ENCODE peak calls at places on chromosomes 1 and 21, in eight cellular contexts. C is activated T-cell treated with anti-CD3 and anti-CD28 coated beads, Interleukin-2, amount 50 U/mL, for 4 hours; O is OCI-M1; S is caudate nucleus; T is stimulated activated CD4-positive, alpha-beta T cell treated with anti-CD3 and anti-CD28 coated beads, Interleukin-15, amount 100 ng/mL, for 1 hour; E is GOT3; Y is Calu3; U is activated CD8-positive, alpha-beta memory T cell treated with anti-CD3 and anti-CD28 coated beads for 48 hours. M is an unnamed sample.
A peak's percentile ranks its signal among the peaks of the same experiment; 100 is the strongest.

GRCh38 chr1:6960291-6960758 is 175.1 kb downstream of the CAMTA1 start:
- DNase-seq in O (no peak), T (no peak), E (no peak), S (no peak), Y (peak; percentile 33), C (no peak), U (no peak), M (no peak)

GRCh38 chr1:61952675-61953074 is 210.4 kb downstream of the PATJ start:
- DNase-seq in Y (no peak), C (no peak), U (no peak), E (no peak), S (no peak), O (no peak), T (no peak), M (no peak)

GRCh38 chr1:228985661-228986060 is 250.4 kb downstream of the RHOU start:
- DNase-seq in O (no peak), Y (no peak), C (no peak), E (no peak), S (no peak), U (no peak), T (no peak), M (no peak)

GRCh38 chr1:208258277-208258676 is 14.1 kb upstream of the PLXNA2 start:
- DNase-seq in T (no peak), O (no peak), E (no peak), C (no peak), U (no peak), S (no peak), Y (no peak), M (no peak)

GRCh38 chr1:220375715-220376114 is 103.5 kb upstream of the RAB3GAP2 start:
- DNase-seq in C (no peak), U (no peak), S (no peak), E (no peak), T (no peak), Y (no peak), O (no peak), M (no peak)

GRCh38 chr1:52532732-52533327 is 20.1 kb downstream of the TUT4 start:
- DNase-seq in T (no peak), U (no peak), C (no peak), O (peak; percentile 78), S (no peak), E (no peak), Y (no peak), M (no peak)

GRCh38 chr1:34787461-34788420 is 5.1 kb upstream of the GJA4 start:
- DNase-seq in U (no peak), E (no peak), T (no peak), O (peak; percentile 54), S (no peak), C (no peak), Y (no peak), M (peak; percentile 25)

GRCh38 chr1:88890790-88891317 is 513 bp downstream of the GTF2B start:
- DNase-seq in C (no peak), Y (peak; percentile 23), E (no peak), T (no peak), S (peak; percentile 6), U (no peak), O (peak; percentile 64), M (peak; percentile 59)

GRCh38 chr1:172637522-172637921 is 21.4 kb upstream of the FASLG start:
- DNase-seq in Y (no peak), O (peak; percentile 52), U (no peak), E (no peak), T (no peak), C (peak; percentile 29), S (no peak), M (no peak)

GRCh38 chr1:178931843-178932551 is 61.1 kb upstream of the ANGPTL1 start:
- DNase-seq in O (peak; percentile 36), Y (no peak), U (no peak), C (no peak), E (no peak), T (no peak), S (no peak), M (no peak)

GRCh38 chr1:191913234-191913948 is 244.9 kb upstream of the RGS18 start:
- DNase-seq in E (no peak), T (no peak), O (no peak), U (no peak), Y (no peak), C (no peak), S (no peak), M (no peak)

GRCh38 chr1:43053040-43053439 is 94.4 kb upstream of the SLC2A1 start:
- DNase-seq in S (no peak), C (no peak), O (no peak), Y (no peak), E (no peak), U (no peak), T (no peak), M (no peak)

GRCh38 chr21:27674037-27674436 is 707.1 kb upstream of the ADAMTS5 start:
- DNase-seq in O (peak; percentile 64), C (no peak), U (no peak), S (no peak), Y (no peak), T (no peak), E (no peak), M (no peak)

GRCh38 chr1:164033782-164034181 is 525.2 kb upstream of the PBX1 start:
- DNase-seq in Y (no peak), O (peak; percentile 30), C (no peak), E (no peak), T (no peak), S (no peak), U (no peak), M (no peak)

GRCh38 chr1:37497832-37498231 is 16.7 kb downstream of the MEAF6 start:
- DNase-seq in T (no peak), U (no peak), C (no peak), O (no peak), E (no peak), S (no peak), Y (peak; percentile 66), M (no peak)

GRCh38 chr1:11649237-11649623 is 5.0 kb downstream of the FBXO2 start:
- DNase-seq in E (no peak), O (no peak), C (no peak), S (no peak), T (no peak), U (no peak), Y (no peak), M (no peak)

GRCh38 chr1:53987880-53988279 is 30.1 kb downstream of the LDLRAD1 start:
- DNase-seq in C (no peak), O (no peak), U (no peak), Y (no peak), T (no peak), E (no peak), S (no peak), M (no peak)

GRCh38 chr1:161478985-161479384 is 26.3 kb upstream of the FCGR2A start:
- DNase-seq in O (no peak), S (no peak), Y (no peak), T (no peak), U (no peak), E (no peak), C (no peak), M (no peak)

GRCh38 chr1:111894497-111894896 is 95.0 kb downstream of the KCND3 start:
- DNase-seq in U (no peak), C (no peak), O (no peak), E (no peak), S (no peak), T (no peak), Y (no peak), M (no peak)

GRCh38 chr1:235583511-235584001 is 66.0 kb downstream of the GNG4 start:
- DNase-seq in T (no peak), E (no peak), U (no peak), C (no peak), O (no peak), Y (no peak), S (no peak), M (no peak)

GRCh38 chr1:96520542-96520941 is 201.0 kb upstream of the PTBP2 start:
- DNase-seq in E (no peak), S (no peak), O (no peak), T (no peak), Y (no peak), U (no peak), C (no peak), M (no peak)

GRCh38 chr1:92484472-92485373 is 2.0 kb downstream of the GFI1 start:
- DNase-seq in Y (peak; percentile 34), E (no peak), O (peak; percentile 76), U (peak; percentile 64), C (peak; percentile 81), T (no peak), S (no peak), M (peak; percentile 27)

GRCh38 chr1:239951518-239952130 is 140.1 kb upstream of the FMN2 start:
- DNase-seq in C (peak; percentile 18), O (peak; percentile 90), U (no peak), T (no peak), E (no peak), Y (peak; percentile 83), S (no peak), M (peak; percentile 72)

GRCh38 chr1:204032642-204033235 is 40.2 kb upstream of the SOX13 start:
- DNase-seq in S (no peak), E (no peak), T (no peak), O (no peak), U (no peak), Y (no peak), C (no peak), M (no peak)

GRCh38 chr1:81695741-81696140 is 105.0 kb upstream of the ADGRL2 start:
- DNase-seq in U (no peak), T (no peak), S (no peak), Y (no peak), E (no peak), O (no peak), C (no peak), M (no peak)

GRCh38 chr21:43603230-43603626 is 56.1 kb downstream of the HSF2BP start:
- DNase-seq in S (no peak), C (no peak), E (no peak), T (no peak), U (no peak), O (no peak), Y (no peak), M (no peak)

GRCh38 chr1:229075217-229075616 is 195.7 kb upstream of the RAB4A start:
- DNase-seq in Y (no peak), T (no peak), U (no peak), S (no peak), E (no peak), C (no peak), O (no peak), M (no peak)

GRCh38 chr1:206461602-206462455 is 8.4 kb upstream of the IKBKE start:
- DNase-seq in Y (peak; percentile 80), T (peak; percentile 52), O (peak; percentile 89), U (peak; percentile 33), S (no peak), C (peak; percentile 78), E (no peak), M (peak; percentile 58)

GRCh38 chr1:111369645-111370044 is 57.9 kb downstream of the OVGP1 start:
- DNase-seq in O (no peak), U (no peak), E (no peak), S (no peak), Y (no peak), T (no peak), C (no peak), M (no peak)

GRCh38 chr21:44989943-44990780 is 50.3 kb downstream of the SLX9 start:
- DNase-seq in O (no peak), T (no peak), S (no peak), E (no peak), U (no peak), Y (no peak), C (no peak), M (no peak)

M was measured in erythroblast.